ENCODE peak calls at places on chromosomes 4 and X, in seven cellular contexts. One of them, this sample, is unnamed.

GRCh38 chr4:94976371-94977011 is 218.7 kb downstream of the BMPR1B start:
- DNase-seq in foreskin fibroblast: peak; percentile 76
- DNase-seq in BJ: no peak
- DNase-seq in T-helper 1 cell: no peak
- DNase-seq in activated CD8-positive, alpha-beta memory T cell treated with anti-CD3 and anti-CD28 coated beads for 1 hour: no peak
- DNase-seq in left cardiac atrium: no peak
- DNase-seq in HFFc6: no peak
- DNase-seq in this sample: no peak

GRCh38 chr4:2357821-2358745 is 60.4 kb downstream of the ZFYVE28 start:
- DNase-seq in foreskin fibroblast: no peak
- DNase-seq in BJ: no peak
- DNase-seq in T-helper 1 cell: no peak
- DNase-seq in activated CD8-positive, alpha-beta memory T cell treated with anti-CD3 and anti-CD28 coated beads for 1 hour: no peak
- DNase-seq in left cardiac atrium: no peak
- DNase-seq in HFFc6: no peak
- DNase-seq in this sample: no peak

GRCh38 chr4:41148292-41148691 is 66.0 kb downstream of the APBB2 start:
- DNase-seq in foreskin fibroblast: no peak
- DNase-seq in BJ: no peak
- DNase-seq in T-helper 1 cell: no peak
- DNase-seq in activated CD8-positive, alpha-beta memory T cell treated with anti-CD3 and anti-CD28 coated beads for 1 hour: no peak
- DNase-seq in left cardiac atrium: no peak
- DNase-seq in HFFc6: no peak
- DNase-seq in this sample: no peak

GRCh38 chr4:42710329-42710728 is 53.4 kb upstream of the ATP8A1 start:
- DNase-seq in foreskin fibroblast: no peak
- DNase-seq in BJ: no peak
- DNase-seq in T-helper 1 cell: no peak
- DNase-seq in activated CD8-positive, alpha-beta memory T cell treated with anti-CD3 and anti-CD28 coated beads for 1 hour: no peak
- DNase-seq in left cardiac atrium: no peak
- DNase-seq in HFFc6: no peak
- DNase-seq in this sample: no peak

GRCh38 chrX:130770615-130771014 is 132.4 kb downstream of the ENOX2 start:
- DNase-seq in foreskin fibroblast: peak; percentile 73
- DNase-seq in BJ: no peak
- DNase-seq in T-helper 1 cell: peak; percentile 10
- DNase-seq in activated CD8-positive, alpha-beta memory T cell treated with anti-CD3 and anti-CD28 coated beads for 1 hour: no peak
- DNase-seq in left cardiac atrium: no peak
- DNase-seq in HFFc6: peak; percentile 78
- DNase-seq in this sample: no peak

GRCh38 chr4:98627883-98628282 is 30.5 kb downstream of the TSPAN5 start:
- DNase-seq in foreskin fibroblast: peak; percentile 85
- DNase-seq in BJ: peak; percentile 70
- DNase-seq in T-helper 1 cell: no peak
- DNase-seq in activated CD8-positive, alpha-beta memory T cell treated with anti-CD3 and anti-CD28 coated beads for 1 hour: no peak
- DNase-seq in left cardiac atrium: no peak
- DNase-seq in HFFc6: peak; percentile 68
- DNase-seq in this sample: no peak

GRCh38 chrX:23228454-23228853 is 106.2 kb upstream of the PTCHD1 start:
- DNase-seq in foreskin fibroblast: no peak
- DNase-seq in BJ: no peak
- DNase-seq in T-helper 1 cell: no peak
- DNase-seq in activated CD8-positive, alpha-beta memory T cell treated with anti-CD3 and anti-CD28 coated beads for 1 hour: no peak
- DNase-seq in left cardiac atrium: no peak
- DNase-seq in HFFc6: no peak
- DNase-seq in this sample: no peak

GRCh38 chr4:99305638-99306380 is 15.0 kb upstream of the ADH1A start:
- DNase-seq in foreskin fibroblast: no peak
- DNase-seq in BJ: no peak
- DNase-seq in T-helper 1 cell: no peak
- DNase-seq in activated CD8-positive, alpha-beta memory T cell treated with anti-CD3 and anti-CD28 coated beads for 1 hour: no peak
- DNase-seq in left cardiac atrium: no peak
- DNase-seq in HFFc6: no peak
- DNase-seq in this sample: no peak

GRCh38 chrX:71558920-71559319 is 19.3 kb upstream of the GCNA start:
- DNase-seq in foreskin fibroblast: no peak
- DNase-seq in BJ: no peak
- DNase-seq in T-helper 1 cell: no peak
- DNase-seq in activated CD8-positive, alpha-beta memory T cell treated with anti-CD3 and anti-CD28 coated beads for 1 hour: no peak
- DNase-seq in left cardiac atrium: no peak
- DNase-seq in HFFc6: no peak
- DNase-seq in this sample: no peak

GRCh38 chrX:148601034-148601433 is 100.6 kb downstream of the AFF2 start:
- DNase-seq in foreskin fibroblast: no peak
- DNase-seq in BJ: no peak
- DNase-seq in T-helper 1 cell: no peak
- DNase-seq in activated CD8-positive, alpha-beta memory T cell treated with anti-CD3 and anti-CD28 coated beads for 1 hour: no peak
- DNase-seq in left cardiac atrium: no peak
- DNase-seq in HFFc6: no peak
- DNase-seq in this sample: no peak

GRCh38 chr4:57443308-57444243 is 333.4 kb upstream of the IGFBP7 start:
- DNase-seq in foreskin fibroblast: no peak
- DNase-seq in BJ: no peak
- DNase-seq in T-helper 1 cell: no peak
- DNase-seq in activated CD8-positive, alpha-beta memory T cell treated with anti-CD3 and anti-CD28 coated beads for 1 hour: no peak
- DNase-seq in left cardiac atrium: no peak
- DNase-seq in HFFc6: no peak
- DNase-seq in this sample: no peak

GRCh38 chr4:181672751-181673150 is 570.5 kb upstream of the TENM3 start:
- DNase-seq in foreskin fibroblast: no peak
- DNase-seq in BJ: no peak
- DNase-seq in T-helper 1 cell: no peak
- DNase-seq in activated CD8-positive, alpha-beta memory T cell treated with anti-CD3 and anti-CD28 coated beads for 1 hour: no peak
- DNase-seq in left cardiac atrium: no peak
- DNase-seq in HFFc6: no peak
- DNase-seq in this sample: no peak

GRCh38 chr4:139419388-139419914 is 34.5 kb upstream of the RAB33B start:
- DNase-seq in foreskin fibroblast: peak; percentile 87
- DNase-seq in BJ: peak; percentile 43
- DNase-seq in T-helper 1 cell: peak; percentile 82
- DNase-seq in activated CD8-positive, alpha-beta memory T cell treated with anti-CD3 and anti-CD28 coated beads for 1 hour: no peak
- DNase-seq in left cardiac atrium: peak; percentile 58
- DNase-seq in HFFc6: peak; percentile 24
- DNase-seq in this sample: no peak

GRCh38 chr4:186037692-186038658 is 31.0 kb upstream of the TLR3 start:
- DNase-seq in foreskin fibroblast: peak; percentile 87
- DNase-seq in BJ: peak; percentile 48
- DNase-seq in T-helper 1 cell: peak; percentile 36
- DNase-seq in activated CD8-positive, alpha-beta memory T cell treated with anti-CD3 and anti-CD28 coated beads for 1 hour: no peak
- DNase-seq in left cardiac atrium: no peak
- DNase-seq in HFFc6: peak; percentile 64
- DNase-seq in this sample: no peak

GRCh38 chr4:95084584-95084983 is 326.8 kb downstream of the BMPR1B start:
- DNase-seq in foreskin fibroblast: no peak
- DNase-seq in BJ: no peak
- DNase-seq in T-helper 1 cell: no peak
- DNase-seq in activated CD8-positive, alpha-beta memory T cell treated with anti-CD3 and anti-CD28 coated beads for 1 hour: no peak
- DNase-seq in left cardiac atrium: no peak
- DNase-seq in HFFc6: no peak
- DNase-seq in this sample: no peak

GRCh38 chr4:111466821-111467605 is 678.2 kb upstream of the FAM241A start:
- DNase-seq in foreskin fibroblast: no peak
- DNase-seq in BJ: no peak
- DNase-seq in T-helper 1 cell: no peak
- DNase-seq in activated CD8-positive, alpha-beta memory T cell treated with anti-CD3 and anti-CD28 coated beads for 1 hour: no peak
- DNase-seq in left cardiac atrium: no peak
- DNase-seq in HFFc6: no peak
- DNase-seq in this sample: no peak

GRCh38 chrX:67050760-67051159 is 411.9 kb upstream of the EDA2R start:
- DNase-seq in foreskin fibroblast: no peak
- DNase-seq in BJ: no peak
- DNase-seq in T-helper 1 cell: no peak
- DNase-seq in activated CD8-positive, alpha-beta memory T cell treated with anti-CD3 and anti-CD28 coated beads for 1 hour: no peak
- DNase-seq in left cardiac atrium: no peak
- DNase-seq in HFFc6: no peak
- DNase-seq in this sample: no peak